ENCODE peak calls at places on chromosomes 13 and 19, in five cellular contexts. A is endothelial cell, Q is fibroblast of lung, V is tibial artery, J is thoracic aorta. E is an unnamed sample.
A peak's percentile ranks its signal among the peaks of the same experiment; 100 is the strongest.

GRCh38 chr13:107665926-107666458 is 549.3 kb downstream of the LIG4 start:
- DNase-seq in A (no peak), Q (peak; percentile 11), V (no peak), J (no peak), E (no peak)

GRCh38 chr19:38891791-38892190 is 7.6 kb downstream of the SIRT2 start:
- DNase-seq in A (no peak), Q (no peak), V (no peak), J (no peak), E (no peak)

GRCh38 chr19:13001502-13002388 is 6.5 kb downstream of the NFIX start:
- DNase-seq in A (no peak), Q (peak; percentile 78), V (peak; percentile 95), J (peak; percentile 43), E (no peak)

GRCh38 chr13:20997301-20998061 is 63.9 kb downstream of the LATS2 start:
- DNase-seq in A (no peak), Q (peak; percentile 99), V (no peak), J (no peak), E (peak; percentile 89)

GRCh38 chr13:35675651-35676050 is 199.2 kb upstream of the MAB21L1 start:
- DNase-seq in A (no peak), Q (no peak), V (no peak), J (no peak), E (no peak)

GRCh38 chr13:46476174-46476573 is 76.8 kb upstream of the LRCH1 start:
- DNase-seq in A (no peak), Q (no peak), V (no peak), J (no peak), E (no peak)

GRCh38 chr19:2016041-2016807 is 710 bp upstream of the BTBD2 start:
- DNase-seq in A (no peak), Q (peak; percentile 83), V (peak; percentile 93), J (peak; percentile 68), E (peak; percentile 88)

GRCh38 chr19:56806639-56807038 is 33.9 kb downstream of the PEG3 start:
- DNase-seq in A (no peak), Q (no peak), V (no peak), J (no peak), E (no peak)

GRCh38 chr13:40562975-40563349 is 103.5 kb downstream of the FOXO1 start:
- DNase-seq in A (no peak), Q (peak; percentile 43), V (no peak), J (no peak), E (no peak)

GRCh38 chr13:40565282-40566148 is 100.9 kb downstream of the FOXO1 start:
- DNase-seq in A (no peak), Q (no peak), V (no peak), J (no peak), E (no peak)

GRCh38 chr13:40563350-40564125 is 102.9 kb downstream of the FOXO1 start:
- DNase-seq in A (no peak), Q (no peak), V (no peak), J (no peak), E (no peak)

GRCh38 chr13:40566811-40567210 is 99.6 kb downstream of the FOXO1 start:
- DNase-seq in A (no peak), Q (no peak), V (no peak), J (no peak), E (no peak)

DNA sequence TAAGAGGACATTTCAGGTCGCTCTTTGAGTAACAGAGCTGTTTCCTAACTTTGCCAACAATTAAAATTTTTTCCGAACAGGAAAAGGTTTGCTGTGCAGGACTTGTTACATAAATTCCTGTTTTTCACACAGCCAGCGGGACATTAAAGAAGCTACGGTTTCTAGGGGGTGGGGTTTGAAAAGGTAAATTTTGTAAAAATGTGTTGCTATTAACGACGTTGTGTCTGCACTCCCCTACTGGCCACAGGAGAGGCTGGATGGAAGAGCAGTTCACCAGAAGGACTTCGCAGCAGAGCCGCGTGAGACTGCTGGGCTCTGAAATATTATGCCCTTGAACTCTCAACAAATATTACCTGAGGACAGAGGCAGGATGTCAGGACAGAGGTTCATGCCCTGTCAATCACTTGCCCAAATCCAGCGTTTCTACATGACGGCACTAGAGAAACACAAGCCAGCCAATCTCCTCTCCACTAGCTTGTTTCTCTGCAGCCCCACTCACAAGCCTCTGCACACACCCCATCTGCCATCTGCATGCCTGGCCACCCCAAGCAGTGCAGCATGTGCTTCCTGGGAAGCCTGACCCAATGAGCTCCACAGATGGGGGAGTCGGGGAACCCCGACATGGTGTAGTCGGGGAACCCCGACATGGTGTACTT is 102.0 kb downstream of the FOXO1 start:
- DNase-seq in A (no peak), Q (no peak), V (no peak), J (no peak), E (no peak)
- TF ChIP-seq CTCF in A (no peak), Q (no peak), V (no peak), J (no peak), E (no peak)

GRCh38 chr13:94585543-94586101 is 10.3 kb downstream of the TGDS start:
- DNase-seq in A (no peak), Q (no peak), V (no peak), J (no peak), E (no peak)
- TF ChIP-seq CTCF in A (no peak), Q (no peak), V (no peak), J (no peak), E (no peak)

GRCh38 chr19:17544418-17544817 is 11.0 kb upstream of the COLGALT1 start:
- DNase-seq in A (no peak), Q (no peak), V (no peak), J (no peak), E (no peak)

GRCh38 chr19:17541184-17541759 is 14.2 kb upstream of the COLGALT1 start:
- DNase-seq in A (no peak), Q (no peak), V (no peak), J (no peak), E (no peak)

GRCh38 chr19:17542042-17542441 is 13.4 kb upstream of the COLGALT1 start:
- DNase-seq in A (no peak), Q (no peak), V (no peak), J (no peak), E (no peak)

GRCh38 chr19:17543991-17544390 is 11.5 kb upstream of the COLGALT1 start:
- DNase-seq in A (no peak), Q (no peak), V (no peak), J (no peak), E (no peak)

GRCh38 chr19:17542793-17543582 is 12.5 kb upstream of the COLGALT1 start:
- DNase-seq in A (no peak), Q (no peak), V (no peak), J (no peak), E (no peak)
- TF ChIP-seq CTCF in A (no peak), Q (no peak), V (no peak), J (no peak), E (no peak)

DNA sequence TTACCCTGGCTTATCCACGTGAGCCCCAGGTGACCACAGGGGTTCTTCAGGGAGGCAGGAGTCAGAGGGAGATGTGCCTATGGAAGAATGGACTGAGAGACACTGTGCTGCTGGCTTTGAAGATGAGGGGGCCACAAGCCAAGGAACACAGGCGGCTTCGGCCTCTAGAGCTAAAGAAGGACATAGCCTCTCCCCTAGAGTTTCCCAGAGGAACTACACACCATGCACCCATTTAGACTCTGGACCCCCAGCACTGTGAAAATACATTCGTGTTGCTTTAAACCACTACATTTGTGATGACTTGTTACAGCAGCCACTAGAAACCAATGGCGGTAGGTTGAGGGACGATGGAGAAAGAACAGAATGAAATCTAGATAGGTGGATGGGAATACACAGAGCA is 13.7 kb upstream of the ATF5 start:
- DNase-seq in A (no peak), Q (no peak), V (no peak), J (no peak), E (no peak)
- TF ChIP-seq CTCF in A (peak; percentile 44), Q (no peak), V (no peak), J (no peak), E (no peak)

GRCh38 chr19:23439623-23440022 is 44.4 kb upstream of the ZNF91 start:
- DNase-seq in A (no peak), Q (no peak), V (no peak), J (no peak), E (no peak)

GRCh38 chr19:23437901-23438300 is 42.6 kb upstream of the ZNF91 start:
- DNase-seq in A (no peak), Q (no peak), V (no peak), J (no peak), E (no peak)

GRCh38 chr19:23436944-23437343 is 41.7 kb upstream of the ZNF91 start:
- DNase-seq in A (no peak), Q (no peak), V (no peak), J (no peak), E (no peak)

GRCh38 chr19:23440791-23441190 is 45.5 kb upstream of the ZNF91 start:
- DNase-seq in A (no peak), Q (no peak), V (no peak), J (no peak), E (no peak)

GRCh38 chr19:23440207-23440606 is 44.9 kb upstream of the ZNF91 start:
- DNase-seq in A (no peak), Q (no peak), V (no peak), J (no peak), E (no peak)
- TF ChIP-seq CTCF in A (no peak), Q (no peak), V (no peak), J (no peak), E (no peak)

GRCh38 chr19:28012361-28012760 is 1200.6 kb downstream of the UQCRFS1 start:
- DNase-seq in A (peak; percentile 50), Q (no peak), V (no peak), J (no peak), E (no peak)
- TF ChIP-seq CTCF in A (no peak), Q (no peak), V (no peak), J (no peak), E (no peak)

DNA sequence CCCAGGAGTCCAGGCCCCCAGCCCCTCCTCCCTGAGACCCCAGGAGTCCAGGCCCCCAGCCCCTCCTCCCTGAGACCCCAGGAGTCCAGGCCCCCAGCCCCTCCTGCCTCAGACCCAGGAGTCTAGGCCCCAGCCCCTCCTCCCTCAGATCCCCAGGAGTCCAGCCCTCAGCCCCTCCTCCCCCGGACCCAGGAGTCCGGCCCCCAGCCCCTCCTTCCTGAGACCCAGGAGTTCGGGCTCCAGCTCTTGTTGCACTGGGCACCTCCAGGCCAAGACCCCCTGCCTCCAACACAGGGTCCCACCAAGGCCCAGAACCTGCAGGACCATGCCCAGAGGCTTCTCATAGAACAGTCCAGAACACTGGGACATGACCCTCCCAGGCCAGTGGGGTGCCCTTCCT is 3.8 kb downstream of the ERCC1 start:
- DNase-seq in A (no peak), Q (no peak), V (no peak), J (no peak), E (no peak)
- TF ChIP-seq CTCF in A (no peak), Q (no peak), V (no peak), J (no peak), E (no peak)

GRCh38 chr19:4495471-4495870 is 22.8 kb downstream of the PLIN4 start:
- DNase-seq in A (no peak), Q (no peak), V (no peak), J (no peak), E (no peak)
- TF ChIP-seq CTCF in A (no peak), Q (no peak), V (no peak), J (no peak), E (no peak)